ENCODE peak calls at places on chromosomes 2 and 18, in six cellular contexts. X is thoracic aorta, T is prostate gland, R is heart left ventricle, O is H9, Q is mucosa of descending colon. D is an unnamed sample.

GRCh38 chr18:68972176-68972575 is 174.3 kb downstream of the CCDC102B start:
- DNase-seq in X (no peak), T (no peak), R (no peak), O (no peak), Q (no peak), D (no peak)

GRCh38 chr2:128615571-128615970 is 296.9 kb upstream of the HS6ST1 start:
- DNase-seq in X (no peak), T (no peak), R (no peak), O (no peak), Q (peak; percentile 21), D (no peak)

GRCh38 chr18:4119127-4119648 is 335.9 kb downstream of the DLGAP1 start:
- DNase-seq in X (no peak), T (no peak), R (no peak), O (peak; percentile 82), Q (no peak), D (no peak)

GRCh38 chr2:187775651-187776050 is 221.4 kb upstream of the TFPI start:
- DNase-seq in X (no peak), T (no peak), R (no peak), O (no peak), Q (no peak), D (no peak)

GRCh38 chr2:14524803-14525080 is 107.8 kb upstream of the LRATD1 start:
- DNase-seq in X (no peak), T (no peak), R (no peak), O (no peak), Q (no peak), D (no peak)

GRCh38 chr18:45837283-45838070 is 12.0 kb downstream of the SIGLEC15 start:
- DNase-seq in X (no peak), T (no peak), R (peak; percentile 62), O (peak; percentile 81), Q (no peak), D (peak; percentile 13)

GRCh38 chr18:22643731-22644130 is 226.0 kb upstream of the CTAGE1 start:
- DNase-seq in X (no peak), T (no peak), R (no peak), O (no peak), Q (no peak), D (no peak)

GRCh38 chr2:26561918-26562810 is 79.0 kb downstream of the CIB4 start:
- DNase-seq in X (no peak), T (no peak), R (peak; percentile 50), O (peak; percentile 52), Q (peak; percentile 74), D (no peak)

GRCh38 chr2:233449071-233449901 is 95.0 kb downstream of the DGKD start:
- DNase-seq in X (no peak), T (peak; percentile 38), R (no peak), O (peak; percentile 84), Q (no peak), D (no peak)

GRCh38 chr2:191264647-191265079 is 19.5 kb downstream of the MYO1B start:
- DNase-seq in X (no peak), T (no peak), R (peak; percentile 48), O (no peak), Q (no peak), D (no peak)

GRCh38 chr2:158269143-158269542 is 167.5 kb downstream of the UPP2 start:
- DNase-seq in X (no peak), T (no peak), R (no peak), O (no peak), Q (no peak), D (no peak)

GRCh38 chr2:68837164-68837860 is 33.9 kb downstream of the BMP10 start:
- DNase-seq in X (no peak), T (no peak), R (peak; percentile 68), O (peak; percentile 80), Q (peak; percentile 82), D (peak; percentile 49)

GRCh38 chr2:108619916-108620620 is 85.8 kb downstream of the LIMS1 start:
- DNase-seq in X (no peak), T (no peak), R (no peak), O (no peak), Q (no peak), D (no peak)

GRCh38 chr18:73577365-73577764 is 570.3 kb downstream of the FBXO15 start:
- DNase-seq in X (no peak), T (no peak), R (no peak), O (no peak), Q (no peak), D (no peak)

GRCh38 chr18:24018299-24018910 is 3.9 kb downstream of the TTC39C start:
- DNase-seq in X (no peak), T (no peak), R (no peak), O (no peak), Q (no peak), D (no peak)

GRCh38 chr18:56861244-56861643 is 210.1 kb downstream of the WDR7 start:
- DNase-seq in X (no peak), T (no peak), R (no peak), O (no peak), Q (no peak), D (no peak)

GRCh38 chr18:68229351-68229750 is 485.6 kb downstream of the TMX3 start:
- DNase-seq in X (no peak), T (no peak), R (no peak), O (no peak), Q (no peak), D (no peak)

GRCh38 chr2:107132746-107133145 is 246.8 kb upstream of the ST6GAL2 start:
- DNase-seq in X (no peak), T (no peak), R (no peak), O (no peak), Q (no peak), D (no peak)

GRCh38 chr2:218908721-218909619 is 28.3 kb downstream of the WNT10A start:
- DNase-seq in X (peak; percentile 71), T (peak; percentile 83), R (peak; percentile 89), O (peak; percentile 97), Q (peak; percentile 94), D (peak; percentile 76)

DNA sequence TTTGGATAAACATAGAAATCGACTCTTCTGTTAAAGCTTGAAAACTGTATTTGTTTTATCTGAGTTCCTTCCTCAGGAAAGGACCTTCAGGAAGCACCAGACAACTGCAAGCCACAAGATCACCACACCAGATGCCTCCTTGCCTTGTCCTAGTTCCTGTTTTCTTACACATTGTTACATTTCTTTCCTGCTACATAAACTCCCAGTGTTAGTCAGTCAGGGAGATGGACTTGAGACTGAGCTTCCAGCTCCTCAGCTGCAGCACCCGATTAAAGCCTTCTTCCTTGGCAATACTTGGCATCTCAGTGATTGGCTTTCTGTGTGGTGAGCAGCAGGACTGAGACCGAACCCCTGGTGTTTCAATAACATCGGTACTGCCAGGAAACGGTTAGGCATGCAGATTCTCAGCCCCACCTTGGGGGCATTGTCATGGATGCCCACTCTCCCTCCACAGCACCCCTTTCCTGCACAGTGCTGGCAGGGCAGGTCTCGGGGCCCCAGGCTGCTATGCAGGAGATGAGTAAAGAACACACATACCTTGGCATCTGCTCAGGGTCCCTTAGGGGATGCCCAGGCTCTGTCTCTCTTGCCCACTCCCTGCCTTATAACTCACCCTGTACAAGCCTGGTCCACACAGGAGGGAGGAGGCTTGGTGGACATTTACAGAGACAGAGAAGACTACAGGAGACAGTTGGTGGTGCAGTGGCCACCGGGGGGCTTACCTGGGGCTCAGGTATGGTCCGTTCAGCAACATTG is 32.6 kb downstream of the ANKMY1 start:
- DNase-seq in X (no peak), T (no peak), R (no peak), O (no peak), Q (no peak), D (no peak)
- H3K9me3 ChIP-seq in X (no peaks in the 10 kb centered on the region), T (no peaks in the 10 kb centered on the region), R (no peaks in the 10 kb centered on the region), O (peaks cover 25% of the 10 kb centered on the region), Q (peaks cover 16% of the 10 kb centered on the region), D (no peaks in the 10 kb centered on the region)

GRCh38 chr18:79445740-79446566 is 50.2 kb downstream of the NFATC1 start:
- DNase-seq in X (no peak), T (no peak), R (no peak), O (no peak), Q (no peak), D (no peak)

GRCh38 chr18:79448621-79449020 is 52.9 kb downstream of the NFATC1 start:
- DNase-seq in X (no peak), T (no peak), R (no peak), O (no peak), Q (no peak), D (no peak)

GRCh38 chr18:79449551-79450288 is 54.0 kb downstream of the NFATC1 start:
- DNase-seq in X (no peak), T (no peak), R (no peak), O (no peak), Q (no peak), D (no peak)

GRCh38 chr18:79446931-79447330 is 51.2 kb downstream of the NFATC1 start:
- DNase-seq in X (no peak), T (no peak), R (no peak), O (no peak), Q (no peak), D (no peak)

DNA sequence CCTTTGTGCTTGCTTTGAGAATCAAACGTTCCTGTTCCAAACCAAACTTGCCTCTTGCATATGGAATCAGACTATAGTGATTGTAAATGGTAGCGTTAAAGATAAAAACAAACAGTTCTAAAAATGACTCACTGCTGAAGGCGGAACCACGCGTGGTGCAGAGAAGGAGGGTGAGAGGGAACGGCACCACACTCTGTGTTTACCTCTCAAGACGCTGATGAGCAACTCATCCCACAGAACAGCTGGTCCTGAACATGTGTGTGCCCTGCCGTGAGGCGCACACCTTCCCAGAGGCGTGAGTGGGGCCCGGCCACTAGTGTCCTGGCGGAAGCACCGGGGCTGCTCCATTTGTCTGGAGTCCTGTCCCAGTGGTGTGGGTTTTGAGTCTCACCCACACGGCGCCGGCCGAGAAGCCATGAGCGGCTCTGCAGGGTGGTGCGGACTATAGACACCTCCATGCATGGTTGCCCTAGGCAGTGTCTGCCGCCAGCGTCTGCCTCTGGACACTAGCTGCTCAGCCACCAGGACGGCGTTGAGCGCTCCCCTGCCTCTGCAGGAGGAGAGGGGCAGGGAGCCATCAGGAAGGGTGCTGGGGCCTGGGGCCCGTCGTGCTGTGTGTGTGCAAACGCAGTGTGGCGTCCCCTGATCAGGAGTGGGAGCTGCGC is 52.1 kb downstream of the NFATC1 start:
- DNase-seq in X (no peak), T (no peak), R (no peak), O (no peak), Q (no peak), D (no peak)
- H3K9me3 ChIP-seq in X (no peaks in the 10 kb centered on the region), T (no peaks in the 10 kb centered on the region), R (no peaks in the 10 kb centered on the region), O (no peaks in the 10 kb centered on the region), Q (no peaks in the 10 kb centered on the region), D (no peaks in the 10 kb centered on the region)

GRCh38 chr2:115574667-115575066 is 1132.2 kb downstream of the DPP10 start:
- DNase-seq in X (no peak), T (no peak), R (no peak), O (no peak), Q (no peak), D (no peak)
- H3K9me3 ChIP-seq in X (no peaks in the 10 kb centered on the region), T (no peaks in the 10 kb centered on the region), R (no peaks in the 10 kb centered on the region), O (no peaks in the 10 kb centered on the region), Q (no peaks in the 10 kb centered on the region), D (peaks cover 12% of the 10 kb centered on the region)

GRCh38 chr2:83874712-83875430 is 584.2 kb downstream of the SUCLG1 start:
- DNase-seq in X (no peak), T (no peak), R (no peak), O (no peak), Q (no peak), D (no peak)

GRCh38 chr2:83879127-83879526 is 580.0 kb downstream of the SUCLG1 start:
- DNase-seq in X (no peak), T (no peak), R (no peak), O (no peak), Q (no peak), D (no peak)

GRCh38 chr2:83873110-83873509 is 586.0 kb downstream of the SUCLG1 start:
- DNase-seq in X (no peak), T (no peak), R (no peak), O (no peak), Q (no peak), D (no peak)

DNA sequence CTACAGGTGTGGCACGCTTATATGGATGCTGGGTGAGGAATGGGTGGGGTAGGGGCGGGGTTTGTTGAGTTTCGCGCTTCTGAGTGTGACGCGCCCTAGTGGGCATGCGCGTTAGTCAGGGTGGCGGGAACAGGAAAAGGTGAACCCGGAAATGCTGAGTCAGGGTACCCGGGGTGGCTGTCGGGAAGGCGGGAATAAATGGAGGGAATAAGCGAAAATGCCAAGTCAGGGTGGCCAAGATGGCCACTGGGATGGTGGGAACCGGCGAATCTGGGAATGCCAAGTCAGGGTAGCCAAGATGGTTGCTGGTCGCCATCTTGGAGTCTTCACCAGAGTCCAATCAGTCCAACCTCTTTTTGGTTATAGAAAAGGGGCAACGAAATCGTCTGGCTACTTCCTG is 585.0 kb downstream of the SUCLG1 start:
- DNase-seq in X (no peak), T (no peak), R (no peak), O (no peak), Q (no peak), D (no peak)
- H3K9me3 ChIP-seq in X (no peaks in the 10 kb centered on the region), T (no peaks in the 10 kb centered on the region), R (no peaks in the 10 kb centered on the region), O (peaks cover 14% of the 10 kb centered on the region), Q (peaks cover 11% of the 10 kb centered on the region), D (no peaks in the 10 kb centered on the region)